ENCODE peak calls at places on chromosomes 7 and 10, in five cellular contexts. U is CD8-positive, alpha-beta T cell; N is pancreas; P is tibial nerve; V is CD4-positive, alpha-beta T cell. W is an unnamed sample. For H3K9me3, the result is how much of the 10 kb centered on the place peaks cover.

GRCh38 chr10:58950618-58951017 is 225.8 kb upstream of the PHYHIPL start:
- DNase-seq in U (no peak), N (no peak), P (no peak), V (no peak), W (no peak)

GRCh38 chr10:103547391-103547946 is 54.0 kb downstream of the NEURL1 start:
- DNase-seq in U (no peak), N (no peak), P (no peak), V (no peak), W (no peak)

GRCh38 chr10:1050145-1050544 is 1.2 kb upstream of the IDI1 start:
- DNase-seq in U (no peak), N (no peak), P (no peak), V (no peak), W (no peak)

GRCh38 chr7:135238112-135238744 is 4.6 kb downstream of the STRA8 start:
- DNase-seq in U (no peak), N (no peak), P (no peak), V (no peak), W (no peak)

GRCh38 chr7:100162874-100163533 is 4.5 kb upstream of the TRAPPC14 start:
- DNase-seq in U (no peak), N (no peak), P (no peak), V (no peak), W (no peak)

GRCh38 chr7:15459018-15459621 is 102.7 kb downstream of the AGMO start:
- DNase-seq in U (no peak), N (no peak), P (no peak), V (no peak), W (no peak)

GRCh38 chr7:142809671-142810070 is 38.9 kb downstream of the PRSS2 start:
- DNase-seq in U (no peak), N (no peak), P (no peak), V (no peak), W (no peak)

GRCh38 chr7:30459591-30460245 is 18.9 kb downstream of the NOD1 start:
- DNase-seq in U (no peak), N (no peak), P (peak), V (no peak), W (no peak)

GRCh38 chr7:27156508-27156898 is at the start of gene HOXA7:
- DNase-seq in U (no peak), N (peak), P (peak), V (no peak), W (no peak)

GRCh38 chr10:28312572-28312971 is 9.7 kb upstream of the MPP7 start:
- DNase-seq in U (no peak), N (no peak), P (no peak), V (no peak), W (no peak)

GRCh38 chr7:130990178-130990832 is 256.3 kb upstream of the KLF14 start:
- DNase-seq in U (peak), N (no peak), P (no peak), V (peak), W (peak)

GRCh38 chr10:132449051-132449825 is 52.2 kb downstream of the PWWP2B start:
- DNase-seq in U (peak), N (peak), P (no peak), V (no peak), W (no peak)

GRCh38 chr10:34711500-34711899 is 103.6 kb downstream of the PARD3 start:
- DNase-seq in U (no peak), N (no peak), P (no peak), V (no peak), W (no peak)

GRCh38 chr10:61400524-61400923 is 52.7 kb downstream of the TMEM26 start:
- DNase-seq in U (no peak), N (no peak), P (no peak), V (no peak), W (no peak)

GRCh38 chr10:84202349-84202748 is 8.0 kb downstream of the CDHR1 start:
- DNase-seq in U (no peak), N (no peak), P (no peak), V (no peak), W (no peak)

GRCh38 chr10:13716161-13717071 is 129.7 kb downstream of the PRPF18 start:
- DNase-seq in U (no peak), N (no peak), P (peak), V (no peak), W (no peak)

GRCh38 chr7:14639801-14640200 is 262.8 kb downstream of the DGKB start:
- DNase-seq in U (no peak), N (no peak), P (no peak), V (no peak), W (no peak)

GRCh38 chr10:17805921-17806577 is 3.1 kb upstream of the MRC1 start:
- DNase-seq in U (no peak), N (no peak), P (no peak), V (no peak), W (no peak)

GRCh38 chr10:103277713-103278299 is 868 bp downstream of the INA start:
- DNase-seq in U (no peak), N (peak), P (no peak), V (no peak), W (no peak)

DNA sequence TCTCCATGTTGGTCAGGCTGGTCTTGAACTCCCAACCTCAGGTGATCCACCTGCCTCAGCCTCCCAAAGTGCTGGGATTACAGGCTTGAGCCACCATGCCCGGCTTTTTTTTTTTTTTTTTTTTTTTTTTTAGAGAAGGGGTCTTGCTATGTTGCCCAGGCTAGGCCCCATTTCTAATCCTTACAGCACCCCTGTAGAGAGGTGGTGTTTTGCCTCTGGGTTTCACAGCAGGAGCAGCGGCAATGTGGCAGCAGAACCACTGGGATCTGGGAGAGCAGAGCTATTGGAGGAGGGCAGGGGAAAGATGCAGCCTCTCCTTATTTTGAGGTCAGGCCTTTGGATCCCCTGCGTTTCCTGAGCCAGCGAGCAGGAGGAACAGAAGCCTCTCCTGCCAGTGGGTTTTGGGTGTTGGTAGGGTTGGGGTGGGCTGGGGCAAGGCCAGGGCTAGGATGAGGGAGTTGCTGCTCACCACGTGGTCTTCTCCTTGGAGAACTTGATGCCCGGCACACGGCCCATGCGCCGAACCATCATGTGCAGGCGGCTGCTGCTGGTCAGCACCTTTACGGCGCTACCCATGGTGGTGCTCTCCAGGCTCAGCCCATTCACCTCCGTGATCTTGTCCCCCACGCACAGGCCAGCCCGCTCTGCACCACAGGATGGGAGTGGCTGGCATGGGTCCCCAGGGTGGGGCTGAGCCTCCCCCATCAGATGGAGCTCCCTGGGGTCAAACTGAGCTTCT is 7.8 kb downstream of the PDZD7 start:
- DNase-seq in U (no peak), N (no peak), P (no peak), V (no peak), W (no peak)
- H3K9me3 ChIP-seq in U (under half), N (under half), P (under half), V (under half), W (under half)

GRCh38 chr7:158016171-158017087 is 571.2 kb downstream of the PTPRN2 start:
- DNase-seq in U (no peak), N (peak), P (no peak), V (no peak), W (no peak)
- H3K9me3 ChIP-seq in U (under half), N (under half), P (under half), V (under half), W (under half)

GRCh38 chr7:157575777-157576176 is 239.0 kb downstream of the DNAJB6 start:
- DNase-seq in U (no peak), N (no peak), P (no peak), V (no peak), W (no peak)

GRCh38 chr7:157572622-157573021 is 235.8 kb downstream of the DNAJB6 start:
- DNase-seq in U (no peak), N (no peak), P (no peak), V (no peak), W (no peak)

GRCh38 chr7:157575181-157575580 is 238.4 kb downstream of the DNAJB6 start:
- DNase-seq in U (no peak), N (no peak), P (no peak), V (no peak), W (no peak)

GRCh38 chr7:157573244-157573643 is 236.4 kb downstream of the DNAJB6 start:
- DNase-seq in U (no peak), N (no peak), P (no peak), V (no peak), W (no peak)

GRCh38 chr7:157574120-157574519 is 237.3 kb downstream of the DNAJB6 start:
- DNase-seq in U (no peak), N (no peak), P (no peak), V (no peak), W (no peak)
- H3K9me3 ChIP-seq in U (under half), N (under half), P (under half), V (under half), W (under half)

GRCh38 chr7:38629621-38630020 is 1.6 kb downstream of the AMPH start:
- DNase-seq in U (no peak), N (no peak), P (no peak), V (no peak), W (no peak)
- H3K9me3 ChIP-seq in U (under half), N (under half), P (under half), V (under half), W (under half)

GRCh38 chr10:97549587-97550322 is 22.8 kb upstream of the ANKRD2 start:
- DNase-seq in U (no peak), N (no peak), P (no peak), V (no peak), W (no peak)

GRCh38 chr10:97547889-97548485 is 24.6 kb upstream of the ANKRD2 start:
- DNase-seq in U (no peak), N (no peak), P (no peak), V (no peak), W (no peak)

GRCh38 chr10:97548828-97549455 is 23.6 kb upstream of the ANKRD2 start:
- DNase-seq in U (no peak), N (peak), P (no peak), V (no peak), W (no peak)

GRCh38 chr10:97543025-97543546 is 29.5 kb upstream of the ANKRD2 start:
- DNase-seq in U (no peak), N (no peak), P (peak), V (no peak), W (no peak)

DNA sequence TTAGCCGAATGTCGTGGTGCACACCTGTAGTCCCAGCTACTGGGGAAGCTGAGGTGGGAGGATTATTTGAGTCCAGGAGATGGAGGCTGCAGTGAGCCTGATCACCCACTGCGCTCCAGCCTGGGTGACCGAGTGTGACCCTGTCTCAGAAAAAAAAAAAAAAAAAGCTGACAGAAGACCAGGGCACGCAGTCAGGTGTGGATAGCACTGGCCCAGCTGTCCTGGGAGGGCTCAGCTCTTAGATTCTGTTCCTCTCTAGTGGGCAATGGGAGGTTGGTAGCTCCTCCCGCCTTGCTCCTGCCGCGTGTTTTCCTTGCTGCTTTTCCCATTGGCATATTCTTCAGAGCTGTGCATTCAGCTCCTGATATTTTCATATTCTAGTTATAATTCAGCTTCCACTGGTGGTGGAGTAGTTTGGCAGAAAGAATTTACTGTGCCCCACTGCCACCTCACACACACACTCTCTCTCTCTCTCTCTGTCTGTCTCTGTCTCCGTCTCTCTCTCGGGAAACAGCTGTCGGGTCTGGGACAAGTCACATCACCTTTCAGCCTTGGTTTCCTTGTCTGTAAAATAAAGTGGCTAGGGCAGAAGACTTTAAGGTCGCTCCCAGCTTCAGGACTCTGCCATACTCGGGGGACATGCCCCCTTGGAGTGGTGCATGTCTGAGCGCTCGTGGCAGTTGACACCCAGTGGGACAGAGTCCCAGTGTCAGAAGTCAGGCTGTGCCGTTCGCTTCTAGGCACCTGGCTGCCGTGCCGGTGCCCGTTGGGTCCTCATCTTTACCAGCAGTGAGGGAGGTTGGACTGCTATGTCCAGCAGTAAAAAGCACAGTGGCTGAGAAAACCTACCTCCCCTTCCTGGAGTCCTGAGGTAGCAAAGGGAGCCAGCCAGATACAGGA is 25.9 kb upstream of the ANKRD2 start:
- DNase-seq in U (no peak), N (peak), P (no peak), V (no peak), W (no peak)
- H3K9me3 ChIP-seq in U (under half), N (under half), P (under half), V (under half), W (under half)

DNA sequence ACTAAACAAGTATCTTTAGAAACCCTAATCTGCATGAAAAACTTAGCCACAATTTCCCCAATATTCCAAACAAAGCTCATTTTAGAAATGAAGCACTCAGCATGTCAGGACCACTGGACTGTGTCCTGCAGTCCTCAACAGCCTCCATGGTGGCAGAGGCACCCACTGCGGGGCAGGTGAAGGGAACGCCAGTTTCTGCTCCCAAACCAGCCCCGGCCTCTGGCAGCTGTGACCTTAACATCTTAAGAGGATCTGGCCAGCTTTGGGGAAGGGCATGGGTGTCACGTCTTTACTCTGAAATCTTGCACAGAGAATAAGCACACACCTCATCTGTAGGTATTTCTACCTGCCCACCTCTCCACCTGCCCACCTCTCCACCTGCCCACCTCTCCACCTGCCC is 262.7 kb downstream of the DNAJB6 start:
- DNase-seq in U (no peak), N (peak), P (no peak), V (no peak), W (no peak)
- H3K9me3 ChIP-seq in U (under half), N (under half), P (under half), V (under half), W (under half)

DNA sequence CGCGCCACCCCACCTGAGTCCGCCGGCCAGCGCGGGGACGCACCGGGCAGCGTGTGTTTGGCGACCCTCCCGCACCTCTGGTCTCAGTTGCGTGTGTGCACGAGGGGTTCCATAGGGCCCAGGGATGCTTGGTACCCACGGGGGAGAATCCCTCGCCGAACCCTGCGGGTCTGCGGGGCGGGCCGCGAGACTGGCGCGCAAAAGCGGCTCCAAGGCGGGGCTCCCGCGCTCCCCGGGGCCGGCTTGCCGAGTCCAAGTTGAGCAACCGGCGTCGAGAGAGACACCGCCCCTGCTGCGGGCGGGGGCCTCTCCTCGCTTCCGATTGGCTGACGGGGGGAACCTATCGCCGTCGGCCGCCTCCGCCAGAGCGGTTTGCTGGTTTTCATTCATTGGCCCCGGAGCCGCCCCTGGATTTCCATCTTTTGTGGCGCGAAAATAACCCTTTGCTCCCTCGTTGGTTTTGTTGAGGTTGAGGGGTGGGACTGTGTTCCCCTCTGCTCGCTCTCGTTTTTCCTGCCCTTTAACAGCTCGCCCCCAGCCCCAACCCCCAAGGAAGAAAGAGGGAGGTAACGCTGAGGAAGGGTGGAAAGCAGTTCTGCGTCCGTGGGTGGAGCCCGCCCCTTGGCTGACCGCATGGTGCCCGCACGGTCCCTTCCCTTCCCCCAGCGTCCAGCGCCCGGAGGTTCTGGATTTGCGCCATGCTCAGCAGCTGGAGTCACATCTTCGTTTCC is 4.0 kb upstream of the IGF2BP3 start:
- DNase-seq in U (peak), N (peak), P (peak), V (no peak), W (peak)
- H3K9me3 ChIP-seq in U (under half), N (under half), P (under half), V (under half), W (under half)

DNA sequence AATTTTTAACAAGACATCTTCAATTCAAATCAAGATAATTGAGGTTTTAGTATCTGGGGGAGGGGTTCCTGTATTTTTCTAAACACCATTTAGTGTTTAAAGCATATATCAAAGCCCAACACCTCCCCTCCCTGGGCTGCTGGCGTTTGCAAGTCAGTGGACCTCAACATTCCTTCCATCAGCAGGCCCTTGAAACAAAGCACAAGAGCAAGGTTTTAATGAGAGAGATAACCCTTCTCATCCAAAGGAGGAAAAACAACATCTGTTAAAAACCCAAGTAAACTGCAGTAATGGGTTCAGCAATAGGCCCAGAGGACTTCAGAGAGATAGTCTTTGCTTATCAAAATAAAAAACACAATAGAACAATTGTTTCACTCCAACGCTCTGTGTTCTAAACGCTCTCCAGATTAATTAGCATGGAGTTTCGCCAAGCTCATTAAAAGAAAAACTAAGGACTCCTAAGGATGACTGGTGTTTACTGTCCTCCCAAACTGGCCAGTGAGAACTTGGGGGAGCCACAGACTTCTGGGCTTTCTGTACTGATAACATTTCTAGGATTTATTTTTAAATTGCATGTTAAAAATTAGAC is 2.5 kb downstream of the JCAD start:
- DNase-seq in U (no peak), N (no peak), P (no peak), V (no peak), W (no peak)
- H3K9me3 ChIP-seq in U (under half), N (under half), P (under half), V (under half), W (under half)